ENCODE peak calls at places on chromosome 12, in five cellular contexts. W is mucosa of gallbladder; D is activated CD4-positive, alpha-beta T cell treated with anti-CD3 and anti-CD28 coated beads for 36 hours; M is cardiac muscle cell; Z is WERI-Rb-1. R is an unnamed sample.

GRCh38 chr12:107384645-107385044 is 291.3 kb upstream of the CRY1 start:
- DNase-seq in D (no peak), Z (no peak), W (no peak), M (no peak), R (no peak)

GRCh38 chr12:11771356-11771755 is 121.9 kb downstream of the ETV6 start:
- DNase-seq in W (no peak), D (peak), M (no peak), Z (no peak), R (no peak)

GRCh38 chr12:121872546-121873223 is 14.0 kb upstream of the HPD start:
- DNase-seq in M (peak), W (peak), D (peak), Z (peak), R (no peak)

GRCh38 chr12:27627123-27627835 is 69.0 kb upstream of the REP15 start:
- DNase-seq in D (no peak), W (no peak), Z (no peak), M (no peak), R (no peak)

GRCh38 chr12:45192041-45192695 is 23.7 kb upstream of the ANO6 start:
- DNase-seq in M (no peak), Z (no peak), W (peak), D (no peak), R (no peak)

GRCh38 chr12:536751-537150 is 77.0 kb downstream of the B4GALNT3 start:
- DNase-seq in M (no peak), W (no peak), Z (no peak), D (no peak), R (no peak)

GRCh38 chr12:24742378-24742777 is 206.5 kb downstream of the BCAT1 start:
- DNase-seq in M (no peak), W (peak), Z (no peak), D (peak), R (no peak)

GRCh38 chr12:89567691-89568239 is 41.9 kb upstream of the POC1B start:
- DNase-seq in M (no peak), D (no peak), W (no peak), Z (no peak), R (no peak)

R was measured in brain pericyte.